ENCODE peak calls at places on chromosomes 11 and 22, in four cellular contexts. Z, C, E and R are unnamed samples.

GRCh38 chr11:128714881-128715280 is 21.0 kb downstream of the FLI1 start:
- DNase-seq in Z (no peak), C (no peak), E (no peak), R (peak; percentile 83)

GRCh38 chr11:66843776-66844495 is 695 bp downstream of the RCE1 start:
- DNase-seq in Z (no peak), C (peak; percentile 23), E (no peak), R (no peak)

GRCh38 chr22:39351689-39352214 is 2.0 kb downstream of the SYNGR1 start:
- DNase-seq in Z (no peak), C (peak; percentile 89), E (no peak), R (no peak)

GRCh38 chr11:6356503-6356902 is 33.8 kb upstream of the SMPD1 start:
- DNase-seq in Z (no peak), C (no peak), E (no peak), R (no peak)

GRCh38 chr22:40560551-40560950 is 76.0 kb downstream of the MRTFA start:
- DNase-seq in Z (no peak), C (no peak), E (no peak), R (peak; percentile 12)

GRCh38 chr22:27137809-27138400 is 480.5 kb downstream of the MIAT start:
- DNase-seq in Z (no peak), C (no peak), E (no peak), R (no peak)

GRCh38 chr11:118230088-118230487 is 5.3 kb upstream of the JAML start:
- DNase-seq in Z (no peak), C (no peak), E (no peak), R (no peak)

GRCh38 chr11:16280256-16280682 is 76.1 kb downstream of the SOX6 start:
- DNase-seq in Z (no peak), C (no peak), E (no peak), R (no peak)

GRCh38 chr22:46102752-46103151 is 47.6 kb upstream of the PPARA start:
- DNase-seq in Z (no peak), C (no peak), E (no peak), R (no peak)

GRCh38 chr11:32829680-32830412 is at the start of gene PRRG4:
- DNase-seq in Z (peak; percentile 74), C (peak; percentile 90), E (peak; percentile 75), R (no peak)

GRCh38 chr11:67372993-67373915 is at the start of gene CLCF1:
- DNase-seq in Z (peak; percentile 92), C (peak; percentile 94), E (peak; percentile 68), R (no peak)

GRCh38 chr22:22158207-22158816 is 86.3 kb upstream of the VPREB1 start:
- DNase-seq in Z (no peak), C (no peak), E (no peak), R (no peak)

GRCh38 chr11:12860827-12861226 is 148.3 kb upstream of the RASSF10 start:
- DNase-seq in Z (no peak), C (no peak), E (no peak), R (no peak)

GRCh38 chr22:46320166-46320710 is 15.3 kb upstream of the TRMU start:
- DNase-seq in Z (no peak), C (no peak), E (no peak), R (no peak)

GRCh38 chr11:126585388-126586302 is 230.2 kb downstream of the ST3GAL4 start:
- DNase-seq in Z (peak; percentile 71), C (peak; percentile 68), E (peak; percentile 81), R (peak; percentile 85)

GRCh38 chr22:42247596-42247995 is 22.9 kb downstream of the TCF20 start:
- DNase-seq in Z (no peak), C (no peak), E (no peak), R (no peak)

GRCh38 chr11:134984421-134984820 is 572.4 kb upstream of the B3GAT1 start:
- DNase-seq in Z (no peak), C (no peak), E (no peak), R (no peak)

GRCh38 chr11:28448186-28448585 is 340.0 kb downstream of the METTL15 start:
- DNase-seq in Z (no peak), C (no peak), E (no peak), R (no peak)

GRCh38 chr11:386483-386882 is 7.5 kb upstream of the PKP3 start:
- DNase-seq in Z (no peak), C (no peak), E (no peak), R (no peak)

GRCh38 chr11:95152878-95153856 is 63.5 kb downstream of the ENDOD1 start:
- DNase-seq in Z (no peak), C (peak; percentile 80), E (no peak), R (no peak)

GRCh38 chr22:37892566-37893338 is 13.3 kb upstream of the MICALL1 start:
- DNase-seq in Z (peak; percentile 81), C (no peak), E (peak; percentile 69), R (no peak)

GRCh38 chr22:37547249-37547741 is 13.0 kb upstream of the CDC42EP1 start:
- DNase-seq in Z (no peak), C (no peak), E (no peak), R (no peak)

GRCh38 chr11:26839911-26840705 is 118.2 kb upstream of the SLC5A12 start:
- DNase-seq in Z (no peak), C (no peak), E (no peak), R (no peak)

GRCh38 chr11:107606122-107606521 is 15.2 kb downstream of the ELMOD1 start:
- DNase-seq in Z (no peak), C (no peak), E (no peak), R (no peak)

GRCh38 chr11:126824035-126824607 is 176.4 kb downstream of the KIRREL3 start:
- DNase-seq in Z (no peak), C (no peak), E (no peak), R (no peak)

GRCh38 chr11:110311783-110312578 is 15.6 kb upstream of the RDX start:
- DNase-seq in Z (no peak), C (no peak), E (no peak), R (no peak)

GRCh38 chr11:110113507-110113906 is 20.3 kb downstream of the ZC3H12C start:
- DNase-seq in Z (no peak), C (no peak), E (no peak), R (no peak)

GRCh38 chr11:84465040-84465439 is 1162.1 kb downstream of the DLG2 start:
- DNase-seq in Z (no peak), C (no peak), E (no peak), R (no peak)

GRCh38 chr11:102306817-102307814 is 10.2 kb upstream of the BIRC3 start:
- DNase-seq in Z (no peak), C (no peak), E (no peak), R (no peak)

GRCh38 chr11:70068345-70068744 is 9.8 kb upstream of the ANO1 start:
- DNase-seq in Z (no peak), C (no peak), E (no peak), R (no peak)

GRCh38 chr22:19977296-19978243 is 36.0 kb upstream of the TXNRD2 start:
- DNase-seq in Z (no peak), C (no peak), E (no peak), R (no peak)

GRCh38 chr22:44442856-44443595 is 55.0 kb downstream of the RTL6 start:
- DNase-seq in Z (peak; percentile 52), C (peak; percentile 71), E (no peak), R (no peak)

GRCh38 chr22:49564666-49565515 is 262.8 kb downstream of the BRD1 start:
- DNase-seq in Z (peak; percentile 51), C (peak; percentile 33), E (no peak), R (no peak)

GRCh38 chr11:76822406-76822805 is 38.3 kb upstream of the ACER3 start:
- DNase-seq in Z (no peak), C (no peak), E (no peak), R (no peak)

GRCh38 chr11:94769897-94770296 is 1.7 kb downstream of the AMOTL1 start:
- DNase-seq in Z (no peak), C (no peak), E (peak; percentile 47), R (no peak)

DNA sequence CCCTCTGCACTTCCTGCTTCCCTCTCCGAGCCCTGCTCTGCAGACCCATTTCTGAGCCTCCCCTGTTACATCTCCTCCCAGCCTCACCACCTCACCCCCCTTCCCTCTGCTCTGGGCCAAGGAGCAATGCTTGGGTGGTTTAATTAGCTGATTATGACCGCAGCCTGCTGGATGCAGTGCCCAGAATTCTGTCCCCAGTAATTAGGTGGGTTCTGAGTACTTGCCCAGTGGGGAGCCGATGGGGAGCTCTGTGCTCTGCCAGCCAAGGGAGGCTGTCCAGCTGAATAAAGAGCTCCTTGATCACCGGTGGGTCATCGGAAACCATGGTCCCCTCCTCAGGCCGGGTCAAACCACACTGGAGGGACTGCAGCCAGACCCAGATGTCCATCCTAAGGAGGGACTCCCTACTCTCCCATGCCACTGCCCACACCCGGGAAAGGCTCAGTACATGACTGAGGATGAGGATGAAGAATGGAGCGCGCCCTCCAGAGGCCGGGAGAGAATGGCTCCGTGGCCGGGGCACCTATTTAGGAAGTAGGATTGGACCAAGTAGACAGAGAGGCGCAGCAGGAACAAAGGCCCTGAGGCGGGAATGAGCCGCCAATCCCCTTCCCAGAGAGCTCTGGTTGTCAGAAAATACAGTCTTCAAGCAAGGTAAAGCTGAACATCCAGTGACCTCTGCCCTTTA is 9.1 kb downstream of the ARRB1 start:
- DNase-seq in Z (no peak), C (no peak), E (peak; percentile 35), R (no peak)
- TF ChIP-seq CTCF in Z (no peak), C (no peak), E (no peak), R (no peak)

GRCh38 chr22:31211504-31211861 is 615 bp upstream of the LIMK2 start:
- DNase-seq in Z (no peak), C (no peak), E (no peak), R (no peak)

GRCh38 chr22:31211862-31212730 is at the start of gene LIMK2:
- DNase-seq in Z (peak; percentile 95), C (peak; percentile 100), E (peak; percentile 97), R (peak; percentile 43)

GRCh38 chr22:31212783-31213626 is 907 bp downstream of the LIMK2 start:
- DNase-seq in Z (no peak), C (peak; percentile 80), E (no peak), R (no peak)

GRCh38 chr22:31217890-31218287 is 5.8 kb downstream of the LIMK2 start:
- DNase-seq in Z (no peak), C (no peak), E (no peak), R (no peak)

GRCh38 chr22:31215018-31215535 is 3.0 kb downstream of the LIMK2 start:
- DNase-seq in Z (no peak), C (no peak), E (no peak), R (no peak)
- H3K4me3 ChIP-seq in Z (no peak overlapping the region), C (no peak overlapping the region), E (no peak overlapping the region), R (no peak overlapping the region)

GRCh38 chr11:93653566-93653965 is 7.9 kb upstream of the CEP295 start:
- DNase-seq in Z (no peak), C (no peak), E (no peak), R (no peak)
- TF ChIP-seq CTCF in Z (no peak), C (no peak), E (no peak), R (no peak)

GRCh38 chr11:121478226-121478894 is 25.6 kb upstream of the SORL1-AS1 start:
- DNase-seq in Z (no peak), C (no peak), E (peak; percentile 20), R (no peak)

GRCh38 chr11:121479355-121479754 is 26.6 kb upstream of the SORL1-AS1 start:
- DNase-seq in Z (no peak), C (no peak), E (no peak), R (no peak)

GRCh38 chr11:121479839-121480238 is 27.1 kb upstream of the SORL1-AS1 start:
- DNase-seq in Z (no peak), C (no peak), E (no peak), R (no peak)

GRCh38 chr11:121476379-121477032 is 23.7 kb upstream of the SORL1-AS1 start:
- DNase-seq in Z (no peak), C (no peak), E (no peak), R (no peak)

GRCh38 chr11:121478895-121479281 is 26.1 kb upstream of the SORL1-AS1 start:
- DNase-seq in Z (no peak), C (no peak), E (no peak), R (no peak)
- H3K4me3 ChIP-seq in Z (no peak overlapping the region), C (no peak overlapping the region), E (no peak overlapping the region), R (no peak overlapping the region)